ENCODE peak calls at places on chromosome 21, in ten cellular contexts. Y is Karpas-422; J is stromal cell of bone marrow; R is fibroblast of lung; E is psoas muscle; D is NB4; F is GM18507; A is fibroblast of mammary gland; K is stimulated activated CD8-positive, alpha-beta memory T cell treated with anti-CD3 and anti-CD28 coated beads, Interleukin-4, amount 100 ng/mL, for 24 hours; W is HT-29. Z is an unnamed sample.

GRCh38 chr21:17501107-17502006 is 11.5 kb upstream of the CXADR start:
- DNase-seq in E (no peak), A (no peak), Y (no peak), R (no peak), F (no peak), J (no peak), W (peak), K (no peak), D (no peak), Z (no peak)

GRCh38 chr21:24290151-24290833 is 1317.0 kb downstream of the MRPL39 start:
- DNase-seq in E (no peak), W (no peak), R (no peak), D (no peak), K (peak), Y (no peak), F (no peak), J (no peak), A (no peak), Z (no peak)

GRCh38 chr21:31727181-31727580 is 4.7 kb downstream of the SCAF4 start:
- DNase-seq in R (no peak), Y (no peak), E (no peak), J (no peak), D (no peak), F (no peak), A (peak), W (no peak), K (no peak), Z (no peak)

GRCh38 chr21:45382698-45383000 is 22.3 kb upstream of the COL18A1 start:
- DNase-seq in Y (no peak), K (no peak), W (no peak), E (no peak), J (no peak), A (no peak), F (no peak), R (no peak), D (no peak), Z (no peak)

GRCh38 chr21:40830836-40831235 is 16.1 kb downstream of the DSCAM start:
- DNase-seq in Y (no peak), R (no peak), E (no peak), F (no peak), D (no peak), W (no peak), A (no peak), J (no peak), K (no peak), Z (no peak)

GRCh38 chr21:41933259-41934079 is 20.3 kb downstream of the C2CD2 start:
- DNase-seq in J (no peak), F (no peak), E (no peak), Y (no peak), A (peak), R (no peak), D (no peak), K (no peak), W (peak), Z (no peak)

GRCh38 chr21:22575165-22575584 is 1577.0 kb downstream of the NCAM2 start:
- DNase-seq in K (no peak), W (peak), Y (no peak), J (no peak), D (peak), F (no peak), E (no peak), A (no peak), R (no peak), Z (peak)

GRCh38 chr21:31363720-31364119 is 19.7 kb upstream of the TIAM1 start:
- DNase-seq in F (no peak), J (no peak), W (no peak), E (no peak), K (no peak), Y (no peak), A (no peak), D (peak), R (peak), Z (no peak)

GRCh38 chr21:43023175-43023574 is 48.8 kb downstream of the PKNOX1 start:
- DNase-seq in D (no peak), A (no peak), E (no peak), R (no peak), J (no peak), Y (no peak), F (no peak), K (no peak), W (no peak), Z (no peak)

GRCh38 chr21:42010507-42011493 is 640 bp upstream of the ZBTB21 start:
- DNase-seq in A (no peak), Y (no peak), E (no peak), W (peak), K (peak), J (no peak), F (no peak), R (peak), D (peak), Z (peak)

GRCh38 chr21:39730418-39731107 is 14.4 kb upstream of the IGSF5 start:
- DNase-seq in W (no peak), R (peak), F (no peak), E (no peak), K (no peak), A (no peak), D (no peak), J (no peak), Y (no peak), Z (no peak)

GRCh38 chr21:42962360-42963007 is 11.9 kb upstream of the PKNOX1 start:
- DNase-seq in Y (no peak), K (no peak), R (no peak), E (no peak), J (no peak), A (no peak), F (no peak), D (no peak), W (no peak), Z (no peak)

GRCh38 chr21:28338906-28339305 is 653.8 kb downstream of the LTN1 start:
- DNase-seq in A (no peak), D (no peak), J (no peak), Y (no peak), F (no peak), E (no peak), R (no peak), W (no peak), K (no peak), Z (no peak)

GRCh38 chr21:32516729-32517649 is 68.3 kb downstream of the TCP10L start:
- DNase-seq in F (no peak), Y (no peak), W (peak), J (peak), E (no peak), D (peak), R (peak), K (no peak), A (peak), Z (no peak)